ENCODE peak calls at places on chromosomes 6 and 20, in ten cellular contexts. A is tibial nerve; U is left ventricle myocardium inferior; W is neural progenitor cell; V is prostate gland; J is body of pancreas; I is kidney epithelial cell; O is neuronal stem cell; Q is CD8-positive, alpha-beta T cell; S is OCI-LY7. E is an unnamed sample.

GRCh38 chr6:112407191-112407590 is 60.1 kb downstream of the RFPL4B start:
- DNase-seq in A (no peak), U (no peak), W (no peak), V (no peak), J (no peak), I (no peak), O (no peak), Q (no peak), S (no peak), E (no peak)

GRCh38 chr6:13194852-13195251 is 133.5 kb downstream of the TBC1D7 start:
- DNase-seq in A (peak; percentile 40), U (no peak), W (peak; percentile 37), V (peak; percentile 13), J (peak; percentile 33), I (no peak), O (no peak), Q (no peak), S (peak; percentile 79), E (peak; percentile 89)

GRCh38 chr20:728022-728944 is 40.0 kb downstream of the SLC52A3 start:
- DNase-seq in A (no peak), U (peak; percentile 59), W (peak; percentile 94), V (peak; percentile 52), J (peak; percentile 66), I (no peak), O (peak; percentile 76), Q (peak; percentile 41), S (peak; percentile 7), E (no peak)

GRCh38 chr6:143372199-143372882 is 78.2 kb downstream of the ADAT2 start:
- DNase-seq in A (no peak), U (no peak), W (no peak), V (no peak), J (no peak), I (no peak), O (no peak), Q (no peak), S (no peak), E (no peak)

GRCh38 chr6:152859225-152859624 is 108.6 kb downstream of the VIP start:
- DNase-seq in A (no peak), U (no peak), W (no peak), V (no peak), J (no peak), I (no peak), O (no peak), Q (no peak), S (no peak), E (peak; percentile 44)

GRCh38 chr6:96394727-96395126 is 126.9 kb upstream of the UFL1 start:
- DNase-seq in A (no peak), U (no peak), W (peak; percentile 29), V (no peak), J (peak; percentile 12), I (no peak), O (no peak), Q (no peak), S (no peak), E (peak; percentile 27)

GRCh38 chr6:16511048-16511660 is 250.1 kb downstream of the ATXN1 start:
- DNase-seq in A (peak; percentile 21), U (no peak), W (peak; percentile 57), V (no peak), J (peak; percentile 21), I (no peak), O (no peak), Q (no peak), S (peak; percentile 5), E (no peak)

GRCh38 chr6:107820571-107821261 is 3.4 kb downstream of the SCML4 start:
- DNase-seq in A (no peak), U (no peak), W (peak; percentile 23), V (no peak), J (peak; percentile 38), I (peak; percentile 18), O (no peak), Q (peak; percentile 54), S (no peak), E (no peak)

GRCh38 chr6:128696651-128697391 is 176.4 kb upstream of the PTPRK start:
- DNase-seq in A (no peak), U (no peak), W (no peak), V (no peak), J (no peak), I (peak; percentile 9), O (no peak), Q (no peak), S (no peak), E (no peak)

GRCh38 chr6:84082693-84083265 is 49.2 kb downstream of the MRAP2 start:
- DNase-seq in A (no peak), U (no peak), W (peak; percentile 65), V (no peak), J (no peak), I (no peak), O (peak; percentile 69), Q (no peak), S (no peak), E (no peak)

DNA sequence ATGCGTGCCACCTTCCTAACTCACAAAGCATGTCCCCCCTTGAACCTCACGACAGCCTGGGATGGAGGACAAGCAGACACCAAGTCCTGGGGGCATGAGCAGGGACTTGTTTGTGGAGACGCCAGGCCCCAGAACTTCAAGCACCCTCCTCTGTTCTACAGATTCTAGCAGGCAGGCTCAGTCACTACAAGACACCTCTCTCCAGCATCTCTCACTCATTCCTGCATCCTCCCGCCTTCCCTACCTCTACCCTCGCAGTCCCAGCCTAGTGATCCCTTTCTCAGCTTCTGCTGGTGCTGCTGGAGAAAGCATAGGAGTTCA is 3.7 kb downstream of the LRP11 start:
- DNase-seq in A (no peak), U (no peak), W (no peak), V (no peak), J (no peak), I (no peak), O (no peak), Q (no peak), S (no peak), E (no peak)
- H3K4me3 ChIP-seq in A (no peak overlapping the region), U (no peak overlapping the region), W (no peak overlapping the region), V (no peak overlapping the region), J (no peak overlapping the region), I (no peak overlapping the region), O (peak overlapping the region; percentile 44), Q (no peak overlapping the region), S (no peak overlapping the region), E (no peak overlapping the region)

GRCh38 chr6:135322427-135323201 is 141.5 kb downstream of the MYB start:
- DNase-seq in A (no peak), U (no peak), W (no peak), V (no peak), J (no peak), I (no peak), O (no peak), Q (no peak), S (peak; percentile 20), E (peak; percentile 64)

GRCh38 chr6:135323979-135324378 is 142.9 kb downstream of the MYB start:
- DNase-seq in A (no peak), U (no peak), W (no peak), V (no peak), J (no peak), I (no peak), O (no peak), Q (no peak), S (no peak), E (no peak)

GRCh38 chr6:135321012-135321621 is 140.0 kb downstream of the MYB start:
- DNase-seq in A (no peak), U (no peak), W (no peak), V (no peak), J (no peak), I (no peak), O (no peak), Q (no peak), S (no peak), E (no peak)

GRCh38 chr6:135324531-135324930 is 143.4 kb downstream of the MYB start:
- DNase-seq in A (no peak), U (no peak), W (no peak), V (no peak), J (no peak), I (no peak), O (no peak), Q (no peak), S (no peak), E (no peak)

GRCh38 chr6:135323202-135323668 is 142.1 kb downstream of the MYB start:
- DNase-seq in A (no peak), U (no peak), W (no peak), V (no peak), J (no peak), I (no peak), O (no peak), Q (no peak), S (peak; percentile 68), E (peak; percentile 12)
- H3K4me3 ChIP-seq in A (no peak overlapping the region), U (no peak overlapping the region), W (no peak overlapping the region), V (no peak overlapping the region), J (no peak overlapping the region), I (no peak overlapping the region), O (no peak overlapping the region), Q (no peak overlapping the region), S (no peak overlapping the region), E (peak overlapping the region; percentile 10)

GRCh38 chr6:36120979-36121706 is 9.2 kb upstream of the MAPK13 start:
- DNase-seq in A (no peak), U (peak; percentile 45), W (no peak), V (peak; percentile 78), J (peak; percentile 37), I (no peak), O (no peak), Q (peak; percentile 65), S (peak; percentile 67), E (peak; percentile 22)

GRCh38 chr6:36121752-36122494 is 8.4 kb upstream of the MAPK13 start:
- DNase-seq in A (no peak), U (no peak), W (no peak), V (no peak), J (no peak), I (no peak), O (no peak), Q (no peak), S (no peak), E (no peak)

GRCh38 chr6:36119927-36120477 is 10.3 kb upstream of the MAPK13 start:
- DNase-seq in A (no peak), U (no peak), W (no peak), V (no peak), J (no peak), I (no peak), O (no peak), Q (no peak), S (no peak), E (no peak)

GRCh38 chr6:36119209-36119608 is 11.1 kb upstream of the MAPK13 start:
- DNase-seq in A (no peak), U (no peak), W (no peak), V (no peak), J (no peak), I (no peak), O (no peak), Q (no peak), S (no peak), E (no peak)

GRCh38 chr6:36120539-36120938 is 9.8 kb upstream of the MAPK13 start:
- DNase-seq in A (no peak), U (no peak), W (no peak), V (peak; percentile 24), J (peak; percentile 7), I (no peak), O (no peak), Q (peak; percentile 80), S (peak; percentile 77), E (peak; percentile 36)
- H3K4me3 ChIP-seq in A (no peak overlapping the region), U (peak overlapping the region; percentile 11), W (no peak overlapping the region), V (no peak overlapping the region), J (no peak overlapping the region), I (no peak overlapping the region), O (no peak overlapping the region), Q (peak overlapping the region; percentile 46), S (peak overlapping the region; percentile 33), E (no peak overlapping the region)

DNA sequence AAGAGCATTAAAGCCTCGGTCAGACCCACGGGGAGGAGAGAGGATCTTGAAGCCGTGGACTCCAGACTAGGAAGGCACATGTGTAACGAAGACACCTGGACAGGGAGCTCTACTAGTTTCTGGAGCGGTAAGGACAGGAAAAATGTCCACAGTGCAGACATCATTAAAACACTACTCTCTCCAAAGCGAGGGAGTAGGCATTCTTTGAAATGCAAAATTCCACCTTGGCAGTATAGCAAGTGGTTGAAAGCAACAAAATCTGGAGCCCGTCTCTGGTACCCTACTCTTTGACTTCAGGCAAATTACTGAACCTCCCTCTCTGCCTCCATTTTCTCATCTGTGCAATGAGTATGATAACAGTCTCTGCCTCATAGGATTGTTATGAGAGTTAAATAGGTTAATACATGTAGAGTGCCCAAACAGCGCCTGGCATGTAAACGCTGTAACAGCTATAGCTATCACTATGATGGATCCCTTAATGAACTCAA is 408 bp upstream of the CRIP3 start:
- DNase-seq in A (no peak), U (no peak), W (no peak), V (no peak), J (no peak), I (no peak), O (no peak), Q (no peak), S (no peak), E (no peak)
- H3K4me3 ChIP-seq in A (no peak overlapping the region), U (peak overlapping the region; percentile 69), W (peak overlapping the region; percentile 44), V (peak overlapping the region; percentile 29), J (no peak overlapping the region), I (no peak overlapping the region), O (peak overlapping the region; percentile 82), Q (peak overlapping the region; percentile 36), S (peak overlapping the region; percentile 59), E (peak overlapping the region; percentile 49)